ENCODE peak calls at places on chromosomes 4 and X, in four cellular contexts. B, G, I and H are unnamed samples.
A peak's percentile ranks its signal among the peaks of the same experiment; 100 is the strongest.

GRCh38 chr4:121227254-121227867 is 63.2 kb upstream of the TNIP3 start:
- DNase-seq in B (no peak), G (no peak), I (no peak), H (no peak)

GRCh38 chr4:2154215-2154614 is 87.7 kb downstream of the HAUS3 start:
- DNase-seq in B (no peak), G (no peak), I (no peak), H (no peak)

GRCh38 chrX:57951666-57952319 is 41.5 kb upstream of the ZXDA start:
- DNase-seq in B (no peak), G (no peak), I (no peak), H (no peak)

GRCh38 chr4:10119773-10120172 is 3.2 kb upstream of the WDR1 start:
- DNase-seq in B (no peak), G (no peak), I (no peak), H (no peak)

GRCh38 chr4:184143770-184144564 is 73.7 kb downstream of the ENPP6 start:
- DNase-seq in B (no peak), G (peak; percentile 19), I (no peak), H (no peak)

GRCh38 chr4:61531188-61531587 is 331.1 kb downstream of the ADGRL3 start:
- DNase-seq in B (no peak), G (no peak), I (no peak), H (no peak)

GRCh38 chrX:39836802-39837420 is 260.8 kb downstream of the BCOR start:
- DNase-seq in B (no peak), G (no peak), I (no peak), H (no peak)

GRCh38 chrX:153886915-153887314 is 942 bp upstream of the L1CAM start:
- DNase-seq in B (no peak), G (no peak), I (no peak), H (no peak)

GRCh38 chr4:173332963-173333657 is 1.0 kb downstream of the HMGB2 start:
- DNase-seq in B (no peak), G (no peak), I (no peak), H (no peak)

GRCh38 chrX:142483965-142484364 is 278.9 kb upstream of the MAGEC2 start:
- DNase-seq in B (no peak), G (no peak), I (no peak), H (no peak)

GRCh38 chr4:132809298-132810032 is 339.6 kb upstream of the PCDH10 start:
- DNase-seq in B (no peak), G (peak; percentile 10), I (no peak), H (no peak)

GRCh38 chrX:41825796-41826195 is 97.6 kb downstream of the CASK start:
- DNase-seq in B (no peak), G (no peak), I (no peak), H (no peak)

GRCh38 chr4:1554876-1555265 is 129.2 kb downstream of the FAM53A start:
- DNase-seq in B (no peak), G (no peak), I (no peak), H (no peak)

GRCh38 chr4:17347445-17347844 is 164.4 kb downstream of the QDPR start:
- DNase-seq in B (no peak), G (peak; percentile 36), I (no peak), H (no peak)

GRCh38 chr4:39514888-39515401 is 12.3 kb downstream of the UGDH start:
- DNase-seq in B (peak; percentile 72), G (no peak), I (no peak), H (no peak)

GRCh38 chr4:169229571-169230028 is 41.2 kb downstream of the SH3RF1 start:
- DNase-seq in B (peak; percentile 53), G (no peak), I (no peak), H (peak; percentile 86)

GRCh38 chr4:175584172-175584571 is 227.9 kb downstream of the GPM6A start:
- DNase-seq in B (no peak), G (no peak), I (no peak), H (no peak)

GRCh38 chr4:186685744-186686143 is 37.9 kb downstream of the FAT1 start:
- DNase-seq in B (no peak), G (no peak), I (no peak), H (peak; percentile 74)

GRCh38 chr4:47837582-47838294 is at the start of gene CORIN:
- DNase-seq in B (no peak), G (peak; percentile 39), I (no peak), H (no peak)

GRCh38 chrX:150332023-150332422 is 31.1 kb upstream of the MAMLD1 start:
- DNase-seq in B (no peak), G (no peak), I (no peak), H (no peak)

GRCh38 chrX:29858714-29859113 is 356.6 kb upstream of the MAGEB2 start:
- DNase-seq in B (no peak), G (no peak), I (no peak), H (no peak)

GRCh38 chr4:54988655-54989054 is 136.7 kb downstream of the KDR start:
- DNase-seq in B (no peak), G (no peak), I (no peak), H (no peak)